ENCODE peak calls at places on chromosomes 1 and 21, in seven cellular contexts. P is activated CD4-positive, alpha-beta T cell treated with anti-CD3 and anti-CD28 coated beads for 24 hours; T is hippocampal formation; G is nephron progenitor cell; E is stimulated activated naive B cell treated with anti-CD40 and anti-IgM and Interleukin-4, amounts not matched to agents 10 μg/mL and 1 μg/mL and 100 μg/mL, for 72 hours; D is transverse colon; U is NCI-H1105 treated with DMSO at 0.1 percent for 48 hours. L is an unnamed sample.

GRCh38 chr1:168225476-168226190 is at the start of gene SFT2D2:
- DNase-seq in E (peak), G (peak), U (peak), D (peak), T (peak), P (peak), L (peak)

GRCh38 chr1:181712636-181713238 is 229.4 kb downstream of the CACNA1E start:
- DNase-seq in G (no peak), T (peak), E (no peak), U (no peak), P (no peak), D (no peak), L (no peak)

GRCh38 chr1:99005142-99005491 is 456 bp upstream of the PLPPR5 start:
- DNase-seq in G (no peak), P (no peak), U (no peak), E (no peak), D (no peak), T (no peak), L (no peak)

GRCh38 chr1:171433451-171433850 is 51.9 kb upstream of the PRRC2C start:
- DNase-seq in T (no peak), U (no peak), D (no peak), P (no peak), E (no peak), G (no peak), L (no peak)

GRCh38 chr1:12464028-12464427 is 154.0 kb downstream of the DHRS3 start:
- DNase-seq in U (no peak), P (no peak), G (no peak), E (no peak), D (no peak), T (no peak), L (no peak)

GRCh38 chr1:243917177-243917862 is 67.3 kb upstream of the AKT3 start:
- DNase-seq in U (peak), P (no peak), G (peak), T (peak), E (peak), D (peak), L (no peak)

GRCh38 chr1:36665478-36666080 is 182.9 kb upstream of the CSF3R start:
- DNase-seq in E (no peak), G (no peak), T (no peak), P (no peak), D (peak), U (no peak), L (no peak)

GRCh38 chr21:15195768-15196167 is 131.0 kb upstream of the NRIP1 start:
- DNase-seq in U (no peak), E (no peak), G (no peak), P (no peak), D (no peak), T (no peak), L (no peak)

GRCh38 chr1:216626394-216627067 is 96.7 kb downstream of the ESRRG start:
- DNase-seq in G (no peak), P (no peak), D (no peak), T (no peak), E (no peak), U (no peak), L (no peak)

GRCh38 chr1:11273595-11274234 is 717 bp downstream of the UBIAD1 start:
- DNase-seq in P (no peak), E (peak), T (no peak), U (no peak), G (no peak), D (no peak), L (no peak)

GRCh38 chr1:201982082-201982922 is at the start of gene RNPEP:
- DNase-seq in T (peak), U (peak), D (peak), E (peak), G (peak), P (peak), L (no peak)

GRCh38 chr1:18954270-18955071 is 2.0 kb downstream of the IFFO2 start:
- DNase-seq in D (no peak), U (no peak), P (no peak), E (no peak), T (no peak), G (no peak), L (no peak)

GRCh38 chr1:165954940-165955339 is 127.5 kb downstream of the UCK2 start:
- DNase-seq in T (no peak), P (no peak), U (no peak), E (no peak), D (no peak), G (no peak), L (no peak)

GRCh38 chr1:33128781-33129180 is 47.8 kb downstream of the AZIN2 start:
- DNase-seq in D (no peak), T (no peak), P (no peak), E (no peak), G (no peak), U (no peak), L (no peak)

GRCh38 chr1:222928212-222928611 is 113.4 kb downstream of the DISP1 start:
- DNase-seq in E (no peak), P (no peak), G (peak), D (peak), U (peak), T (peak), L (no peak)

GRCh38 chr1:223803211-223803610 is 42.5 kb downstream of the TP53BP2 start:
- DNase-seq in P (no peak), D (no peak), E (no peak), G (no peak), U (no peak), T (peak), L (no peak)

GRCh38 chr21:38167345-38167744 is 89.4 kb upstream of the KCNJ15 start:
- DNase-seq in E (no peak), P (no peak), G (no peak), T (no peak), D (no peak), U (no peak), L (no peak)

GRCh38 chr1:244063498-244063897 is 12.4 kb downstream of the ZBTB18 start:
- DNase-seq in E (no peak), G (no peak), P (no peak), T (peak), D (no peak), U (no peak), L (no peak)

GRCh38 chr1:224497714-224498573 is 63.3 kb upstream of the WDR26 start:
- DNase-seq in T (peak), D (no peak), E (peak), G (no peak), P (peak), U (no peak), L (no peak)

GRCh38 chr21:41761211-41762181 is 5.4 kb downstream of the RIPK4 start:
- DNase-seq in P (no peak), G (no peak), D (no peak), T (no peak), E (no peak), U (peak), L (peak)

GRCh38 chr1:43853161-43853921 is 80.3 kb upstream of the ARTN start:
- DNase-seq in P (no peak), U (peak), D (peak), G (no peak), T (no peak), E (no peak), L (no peak)

GRCh38 chr1:229562686-229563085 is 4.2 kb upstream of the ABCB10 start:
- DNase-seq in D (no peak), U (no peak), E (no peak), G (no peak), P (no peak), T (no peak), L (no peak)

GRCh38 chr1:172347416-172347815 is 73.1 kb upstream of the C1orf105 start:
- DNase-seq in P (no peak), D (no peak), T (no peak), G (no peak), U (no peak), E (no peak), L (no peak)

GRCh38 chr1:35345439-35345981 is 77.0 kb downstream of the ZMYM4 start:
- DNase-seq in U (no peak), E (no peak), T (no peak), P (no peak), D (no peak), G (no peak), L (no peak)

GRCh38 chr1:19872190-19872589 is 10.0 kb upstream of the OTUD3 start:
- DNase-seq in U (peak), E (no peak), P (no peak), G (no peak), D (peak), T (no peak), L (no peak)

GRCh38 chr1:235397733-235398132 is 30.5 kb downstream of the TBCE start:
- DNase-seq in P (no peak), E (no peak), U (no peak), T (no peak), D (no peak), G (no peak), L (no peak)

GRCh38 chr1:76073471-76073870 is 1.1 kb upstream of the ST6GALNAC3 start:
- DNase-seq in G (no peak), P (no peak), U (no peak), T (no peak), E (no peak), D (no peak), L (no peak)

GRCh38 chr1:9233241-9233941 is 1.2 kb upstream of the H6PD start:
- DNase-seq in D (peak), U (no peak), P (no peak), G (no peak), E (no peak), T (no peak), L (no peak)

GRCh38 chr21:32185103-32185502 is 93.7 kb downstream of the MIS18A start:
- DNase-seq in E (no peak), P (no peak), D (no peak), G (no peak), U (no peak), T (no peak), L (no peak)

GRCh38 chr1:113191579-113192076 is 118.6 kb downstream of the LRIG2 start:
- DNase-seq in T (no peak), E (peak), G (no peak), P (no peak), U (no peak), D (peak), L (no peak)

GRCh38 chr1:27936370-27936769 is 1.6 kb downstream of the SMPDL3B start:
- DNase-seq in P (no peak), D (no peak), E (no peak), G (no peak), U (no peak), T (no peak), L (no peak)

L was measured in NCI-H1048.